ENCODE peak calls at places on chromosomes 4 and X, in six cellular contexts. T, S, U, G, D and W are unnamed samples.

GRCh38 chr4:153087671-153088194 is 116.5 kb upstream of the TRIM2 start:
- DNase-seq in G (no peak), T (no peak), S (no peak), U (no peak), D (no peak), W (no peak)

GRCh38 chr4:140095694-140096482 is 58.1 kb downstream of the MAML3 start:
- DNase-seq in G (peak; percentile 100), U (peak; percentile 48), T (no peak), D (peak; percentile 99), S (no peak), W (no peak)

GRCh38 chrX:17559728-17560379 is 177.4 kb upstream of the SCML1 start:
- DNase-seq in T (no peak), U (peak; percentile 66), G (peak; percentile 92), D (peak; percentile 41), S (no peak), W (no peak)

GRCh38 chrX:110108381-110108796 is 105.5 kb downstream of the TMEM164 start:
- DNase-seq in D (peak; percentile 79), U (no peak), T (no peak), G (peak; percentile 36), S (no peak), W (no peak)

GRCh38 chr4:168654206-168655174 is 157.6 kb downstream of the PALLD start:
- DNase-seq in U (no peak), D (no peak), S (no peak), G (no peak), T (no peak), W (no peak)

GRCh38 chr4:20698382-20698781 is 1.9 kb upstream of the PACRGL start:
- DNase-seq in S (no peak), D (peak; percentile 11), G (no peak), T (no peak), U (no peak), W (peak; percentile 10)

GRCh38 chr4:109816082-109816442 is 500 bp downstream of the GAR1 start:
- DNase-seq in D (no peak), S (no peak), U (no peak), G (no peak), T (no peak), W (no peak)

GRCh38 chrX:70960728-70961127 is 29.8 kb upstream of the SLC7A3 start:
- DNase-seq in G (no peak), D (no peak), U (peak; percentile 6), S (no peak), T (no peak), W (no peak)

GRCh38 chr4:2259036-2259540 is 2.8 kb downstream of the MXD4 start:
- DNase-seq in U (no peak), D (no peak), G (no peak), S (no peak), T (no peak), W (no peak)

GRCh38 chr4:155881555-155881954 is 15.5 kb upstream of the ASIC5 start:
- DNase-seq in T (no peak), G (no peak), S (no peak), U (no peak), D (no peak), W (no peak)
- H3K4me2 ChIP-seq in T (no peak overlapping the region), G (no peak overlapping the region), S (no peak overlapping the region), U (no peak overlapping the region), D (no peak overlapping the region), W (no peak overlapping the region)

GRCh38 chr4:80096175-80096850 is 23.3 kb upstream of the ANTXR2 start:
- DNase-seq in G (no peak), T (no peak), U (peak; percentile 13), D (no peak), S (no peak), W (peak; percentile 45)
- H2AK5ac ChIP-seq in G (no peak overlapping the region), T (no peak overlapping the region), U (no peak overlapping the region), D (no peak overlapping the region), S (no peak overlapping the region), W (no peak overlapping the region)

DNA sequence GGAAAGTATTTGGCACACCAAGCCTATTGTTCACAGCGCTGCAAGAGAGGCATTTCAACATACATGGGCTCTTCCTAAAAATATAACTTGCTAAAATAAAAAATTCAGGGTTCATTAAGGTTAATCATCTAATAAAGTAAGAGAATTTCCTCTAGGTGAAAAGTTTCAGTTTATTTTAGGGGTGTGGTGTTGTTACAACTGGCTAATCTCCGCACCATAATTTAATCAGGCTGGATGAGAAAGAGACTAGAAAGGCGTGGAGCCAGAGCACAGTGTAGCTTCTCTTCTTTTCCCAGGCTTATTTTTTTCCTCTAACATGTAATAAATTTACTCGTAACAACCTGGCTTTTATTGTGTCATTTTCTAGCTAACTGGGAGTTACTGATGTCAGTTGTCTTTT is 47.9 kb downstream of the FHL1 start:
- DNase-seq in S (no peak), U (no peak), D (no peak), T (no peak), G (no peak), W (no peak)
- H3K4me2 ChIP-seq in S (no peak overlapping the region), U (no peak overlapping the region), D (no peak overlapping the region), T (no peak overlapping the region), G (no peak overlapping the region), W (no peak overlapping the region)

GRCh38 chr4:34636623-34637022 is 1607.7 kb downstream of the ARAP2 start:
- DNase-seq in S (peak; percentile 9), T (no peak), U (peak; percentile 60), G (no peak), D (no peak), W (no peak)
- H2AK5ac ChIP-seq in S (no peak overlapping the region), T (no peak overlapping the region), U (no peak overlapping the region), G (no peak overlapping the region), D (no peak overlapping the region), W (no peak overlapping the region)

GRCh38 chrX:29453333-29453732 is 762.0 kb upstream of the MAGEB2 start:
- DNase-seq in T (no peak), D (no peak), S (no peak), U (no peak), G (no peak), W (no peak)

GRCh38 chrX:29447867-29448266 is 767.5 kb upstream of the MAGEB2 start:
- DNase-seq in G (peak; percentile 15), D (no peak), S (no peak), T (no peak), U (no peak), W (no peak)
- H3K4me2 ChIP-seq in G (no peak overlapping the region), D (no peak overlapping the region), S (no peak overlapping the region), T (no peak overlapping the region), U (no peak overlapping the region), W (no peak overlapping the region)

GRCh38 chrX:136528645-136529315 is 3.2 kb upstream of the VGLL1 start:
- DNase-seq in U (peak; percentile 63), D (peak; percentile 5), T (peak; percentile 45), G (no peak), S (no peak), W (peak; percentile 67)
- H2AK5ac ChIP-seq in U (no peak overlapping the region), D (no peak overlapping the region), T (no peak overlapping the region), G (no peak overlapping the region), S (no peak overlapping the region), W (no peak overlapping the region)

DNA sequence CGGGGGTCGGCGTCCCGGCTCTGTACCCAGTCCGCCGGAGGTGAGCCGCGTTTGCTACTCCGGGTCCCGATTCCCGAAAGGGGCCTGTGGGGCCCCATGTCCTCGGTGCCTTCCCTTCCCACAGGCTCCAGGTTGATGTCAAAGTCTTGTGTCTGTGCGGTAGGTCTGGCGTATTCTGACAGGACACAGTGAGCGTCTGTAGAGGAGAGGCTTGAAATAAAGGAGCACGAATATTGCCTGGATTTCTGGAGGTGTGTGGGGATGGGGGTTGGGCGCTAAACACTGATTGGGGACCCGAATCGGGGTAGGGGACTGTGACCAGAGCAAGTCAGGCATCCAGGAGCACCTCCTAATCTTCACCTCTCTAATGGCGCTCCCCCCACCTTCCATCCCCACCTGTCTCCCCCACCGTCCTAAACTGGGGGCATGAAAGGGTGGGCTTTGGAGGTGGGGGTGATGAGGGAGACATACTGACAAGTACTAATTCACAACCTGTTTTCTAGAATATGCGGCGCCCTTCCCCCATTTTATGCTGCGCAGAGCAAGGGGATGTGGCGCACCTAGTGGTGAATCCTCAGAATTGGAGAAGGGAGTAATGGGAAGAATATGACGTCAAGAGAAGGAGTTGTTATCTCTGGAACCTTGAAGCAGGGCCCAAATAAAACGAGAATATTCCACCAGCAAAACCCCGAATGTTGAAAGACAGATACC is 874 bp downstream of the GPRASP2 start:
- DNase-seq in D (peak; percentile 66), S (peak; percentile 15), T (peak; percentile 36), G (peak; percentile 41), U (peak; percentile 63), W (no peak)
- H3K4me2 ChIP-seq in D (peak overlapping the region; percentile 80), S (peak overlapping the region; percentile 60), T (peak overlapping the region; percentile 76), G (peak overlapping the region; percentile 87), U (peak overlapping the region; percentile 28), W (peak overlapping the region; percentile 99)

DNA sequence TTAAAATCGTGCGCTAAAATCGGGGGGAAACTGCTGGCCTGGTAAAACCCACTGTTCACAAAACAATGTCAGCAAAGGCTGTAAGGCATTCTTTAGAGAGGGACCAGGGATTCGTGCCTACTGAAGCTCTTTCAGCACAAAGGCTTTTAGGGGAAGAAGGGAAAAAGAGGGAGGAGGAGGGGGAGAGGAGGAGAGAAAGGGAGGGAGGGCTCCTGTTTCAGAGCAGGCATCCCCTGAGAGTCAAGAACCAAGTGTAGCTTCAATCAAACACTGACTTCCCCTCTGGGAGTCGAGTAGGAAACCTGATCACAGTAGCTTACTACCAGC is 9.5 kb downstream of the BCOR start:
- DNase-seq in G (no peak), D (peak; percentile 16), U (no peak), S (no peak), T (peak; percentile 63), W (no peak)
- H2AK5ac ChIP-seq in G (peak overlapping the region; percentile 26), D (no peak overlapping the region), U (no peak overlapping the region), S (no peak overlapping the region), T (no peak overlapping the region), W (no peak overlapping the region)